ENCODE peak calls at places on chromosomes 3 and 15, in four cellular contexts. One of them, this sample, is unnamed.
A peak's percentile ranks its signal among the peaks of the same experiment; 100 is the strongest.

GRCh38 chr3:124995460-124995994 is 60.3 kb downstream of the HEG1 start:
- DNase-seq in left lung: no peak
- DNase-seq in upper lobe of right lung: no peak
- DNase-seq in nephron progenitor cell: peak; percentile 52
- DNase-seq in this sample: peak; percentile 18

GRCh38 chr3:55966566-55966965 is 479.5 kb upstream of the WNT5A start:
- DNase-seq in left lung: no peak
- DNase-seq in upper lobe of right lung: no peak
- DNase-seq in nephron progenitor cell: no peak
- DNase-seq in this sample: no peak

GRCh38 chr15:66682865-66683264 is 19.2 kb upstream of the SMAD6 start:
- DNase-seq in left lung: no peak
- DNase-seq in upper lobe of right lung: no peak
- DNase-seq in nephron progenitor cell: no peak
- DNase-seq in this sample: no peak

GRCh38 chr3:170410428-170411029 is 8.1 kb upstream of the CLDN11 start:
- DNase-seq in left lung: no peak
- DNase-seq in upper lobe of right lung: no peak
- DNase-seq in nephron progenitor cell: no peak
- DNase-seq in this sample: no peak

GRCh38 chr15:40793216-40793989 is 13.5 kb upstream of the ZFYVE19 start:
- DNase-seq in left lung: no peak
- DNase-seq in upper lobe of right lung: no peak
- DNase-seq in nephron progenitor cell: no peak
- DNase-seq in this sample: no peak

GRCh38 chr15:50241684-50242450 is 23.7 kb downstream of the HDC start:
- DNase-seq in left lung: no peak
- DNase-seq in upper lobe of right lung: no peak
- DNase-seq in nephron progenitor cell: no peak
- DNase-seq in this sample: no peak

GRCh38 chr3:194306771-194307640 is 44.1 kb downstream of the CPN2 start:
- DNase-seq in left lung: no peak
- DNase-seq in upper lobe of right lung: peak; percentile 33
- DNase-seq in nephron progenitor cell: no peak
- DNase-seq in this sample: no peak

GRCh38 chr15:101675796-101676582 is 23.8 kb upstream of the TM2D3 start:
- DNase-seq in left lung: peak; percentile 66
- DNase-seq in upper lobe of right lung: no peak
- DNase-seq in nephron progenitor cell: no peak
- DNase-seq in this sample: no peak

GRCh38 chr15:43769584-43770228 is 7.1 kb downstream of the ELL3 start:
- DNase-seq in left lung: no peak
- DNase-seq in upper lobe of right lung: peak; percentile 63
- DNase-seq in nephron progenitor cell: peak; percentile 73
- DNase-seq in this sample: peak; percentile 33

GRCh38 chr3:18290130-18290529 is 135.0 kb downstream of the SATB1 start:
- DNase-seq in left lung: no peak
- DNase-seq in upper lobe of right lung: no peak
- DNase-seq in nephron progenitor cell: no peak
- DNase-seq in this sample: no peak

GRCh38 chr15:92667291-92667904 is 11.8 kb upstream of the FAM174B start:
- DNase-seq in left lung: no peak
- DNase-seq in upper lobe of right lung: no peak
- DNase-seq in nephron progenitor cell: peak; percentile 19
- DNase-seq in this sample: no peak

GRCh38 chr3:56254835-56255234 is 213.4 kb downstream of the ERC2 start:
- DNase-seq in left lung: no peak
- DNase-seq in upper lobe of right lung: no peak
- DNase-seq in nephron progenitor cell: no peak
- DNase-seq in this sample: no peak

GRCh38 chr3:123706871-123707270 is 122.0 kb upstream of the HACD2 start:
- DNase-seq in left lung: no peak
- DNase-seq in upper lobe of right lung: peak; percentile 23
- DNase-seq in nephron progenitor cell: no peak
- DNase-seq in this sample: no peak

GRCh38 chr3:42705039-42705767 is 2.6 kb upstream of the HHATL start:
- DNase-seq in left lung: peak; percentile 43
- DNase-seq in upper lobe of right lung: peak; percentile 51
- DNase-seq in nephron progenitor cell: no peak
- DNase-seq in this sample: peak; percentile 7

GRCh38 chr3:110459021-110459420 is 612.6 kb upstream of the NECTIN3 start:
- DNase-seq in left lung: no peak
- DNase-seq in upper lobe of right lung: no peak
- DNase-seq in nephron progenitor cell: no peak
- DNase-seq in this sample: no peak

GRCh38 chr3:25532763-25533162 is 104.7 kb downstream of the RARB start:
- DNase-seq in left lung: no peak
- DNase-seq in upper lobe of right lung: no peak
- DNase-seq in nephron progenitor cell: peak; percentile 12
- DNase-seq in this sample: no peak

GRCh38 chr3:196524527-196524926 is 9.4 kb upstream of the SMCO1 start:
- DNase-seq in left lung: no peak
- DNase-seq in upper lobe of right lung: no peak
- DNase-seq in nephron progenitor cell: no peak
- DNase-seq in this sample: no peak

GRCh38 chr3:125054436-125055164 is 1.2 kb downstream of the HEG1 start:
- DNase-seq in left lung: no peak
- DNase-seq in upper lobe of right lung: no peak
- DNase-seq in nephron progenitor cell: no peak
- DNase-seq in this sample: no peak

GRCh38 chr15:20665653-20666052 is 124.1 kb upstream of the GOLGA6L6 start:
- DNase-seq in left lung: no peak
- DNase-seq in upper lobe of right lung: no peak
- DNase-seq in nephron progenitor cell: no peak
- DNase-seq in this sample: no peak

GRCh38 chr3:115615001-115615447 is 8.3 kb upstream of the GAP43 start:
- DNase-seq in left lung: no peak
- DNase-seq in upper lobe of right lung: no peak
- DNase-seq in nephron progenitor cell: no peak
- DNase-seq in this sample: no peak

GRCh38 chr15:70033529-70034140 is 64.1 kb downstream of the TLE3 start:
- DNase-seq in left lung: no peak
- DNase-seq in upper lobe of right lung: no peak
- DNase-seq in nephron progenitor cell: peak; percentile 32
- DNase-seq in this sample: no peak

GRCh38 chr15:75065851-75066509 is 42.6 kb downstream of the PPCDC start:
- DNase-seq in left lung: no peak
- DNase-seq in upper lobe of right lung: peak; percentile 10
- DNase-seq in nephron progenitor cell: no peak
- DNase-seq in this sample: no peak

GRCh38 chr3:54965746-54966145 is 37.9 kb upstream of the LRTM1 start:
- DNase-seq in left lung: no peak
- DNase-seq in upper lobe of right lung: no peak
- DNase-seq in nephron progenitor cell: no peak
- DNase-seq in this sample: no peak

GRCh38 chr3:171129827-171130226 is 103.3 kb upstream of the SLC2A2 start:
- DNase-seq in left lung: no peak
- DNase-seq in upper lobe of right lung: no peak
- DNase-seq in nephron progenitor cell: no peak
- DNase-seq in this sample: no peak

GRCh38 chr3:28745436-28745835 is 396.8 kb upstream of the AZI2 start:
- DNase-seq in left lung: no peak
- DNase-seq in upper lobe of right lung: no peak
- DNase-seq in nephron progenitor cell: no peak
- DNase-seq in this sample: no peak

GRCh38 chr3:68256635-68257034 is 602.2 kb upstream of the SUCLG2 start:
- DNase-seq in left lung: no peak
- DNase-seq in upper lobe of right lung: no peak
- DNase-seq in nephron progenitor cell: peak; percentile 12
- DNase-seq in this sample: no peak

GRCh38 chr15:91867581-91868026 is 14.1 kb downstream of the SLCO3A1 start:
- DNase-seq in left lung: peak; percentile 90
- DNase-seq in upper lobe of right lung: peak; percentile 92
- DNase-seq in nephron progenitor cell: no peak
- DNase-seq in this sample: no peak

GRCh38 chr15:68817304-68818087 is 3.2 kb downstream of the ANP32A start:
- DNase-seq in left lung: peak; percentile 89
- DNase-seq in upper lobe of right lung: peak; percentile 89
- DNase-seq in nephron progenitor cell: peak; percentile 67
- DNase-seq in this sample: peak; percentile 36

GRCh38 chr15:30827625-30828303 is 76.0 kb upstream of the FAN1 start:
- DNase-seq in left lung: no peak
- DNase-seq in upper lobe of right lung: no peak
- DNase-seq in nephron progenitor cell: no peak
- DNase-seq in this sample: no peak

GRCh38 chr15:25600751-25601150 is 161.9 kb upstream of the UBE3A start:
- DNase-seq in left lung: no peak
- DNase-seq in upper lobe of right lung: no peak
- DNase-seq in nephron progenitor cell: no peak
- DNase-seq in this sample: no peak

GRCh38 chr3:130849111-130849552 is 44.8 kb upstream of the ATP2C1 start:
- DNase-seq in left lung: no peak
- DNase-seq in upper lobe of right lung: peak; percentile 70
- DNase-seq in nephron progenitor cell: no peak
- DNase-seq in this sample: no peak

GRCh38 chr3:52522651-52523251 is 10.9 kb downstream of the NT5DC2 start:
- DNase-seq in left lung: no peak
- DNase-seq in upper lobe of right lung: peak; percentile 52
- DNase-seq in nephron progenitor cell: no peak
- DNase-seq in this sample: no peak

DNA sequence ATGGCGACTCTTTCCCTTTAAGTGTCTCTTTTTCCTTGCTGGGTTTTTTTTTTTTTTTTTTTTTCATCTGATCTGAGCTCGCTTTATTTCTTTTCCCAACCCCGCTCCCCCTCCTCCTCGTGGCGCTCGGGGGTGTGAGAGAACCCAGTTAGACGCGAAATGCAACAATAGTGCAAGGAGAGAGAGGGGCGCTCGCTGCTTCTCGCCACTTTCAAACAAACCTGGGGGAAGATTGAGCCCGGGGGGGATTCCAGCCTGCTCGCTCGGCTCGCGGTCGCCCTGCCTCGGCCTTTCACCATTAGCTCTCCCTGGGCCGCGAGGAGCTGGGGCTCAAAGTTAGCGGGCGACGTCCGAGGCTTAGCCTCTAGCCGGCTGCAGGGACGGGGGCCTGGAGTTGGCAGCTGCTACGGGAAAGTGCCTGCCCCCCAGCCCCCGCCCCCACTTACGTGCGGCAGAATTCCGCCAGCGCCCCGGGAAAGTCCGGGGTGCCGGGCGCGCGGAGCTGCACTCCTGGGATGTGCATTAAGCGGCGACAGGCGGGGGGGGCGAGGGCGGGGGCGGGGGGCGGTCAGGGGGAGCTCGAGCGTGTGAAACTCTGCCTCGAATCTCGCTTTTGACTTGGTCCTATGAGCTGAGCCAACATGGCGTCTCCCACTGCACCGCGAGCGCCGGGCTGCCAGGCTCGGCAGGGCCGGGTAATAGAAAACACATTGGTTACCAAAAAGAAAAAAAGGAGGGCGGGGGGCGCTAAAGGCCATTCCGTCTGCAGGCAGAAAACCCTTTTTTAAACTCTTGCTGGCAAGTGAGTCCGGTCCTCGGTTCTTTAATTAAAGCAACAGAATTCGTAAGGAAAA is 10.3 kb downstream of the NR2F2 start:
- DNase-seq in left lung: no peak
- DNase-seq in upper lobe of right lung: peak; percentile 79
- DNase-seq in nephron progenitor cell: peak; percentile 62
- DNase-seq in this sample: no peak
- TF ChIP-seq CTCF in left lung: no peak
- TF ChIP-seq CTCF in upper lobe of right lung: no peak
- TF ChIP-seq CTCF in nephron progenitor cell: no peak
- TF ChIP-seq CTCF in this sample: no peak

GRCh38 chr3:187066228-187066995 is 72.9 kb downstream of the RPL39L start:
- DNase-seq in left lung: no peak
- DNase-seq in upper lobe of right lung: no peak
- DNase-seq in nephron progenitor cell: peak; percentile 12
- DNase-seq in this sample: no peak
- TF ChIP-seq CTCF in left lung: no peak
- TF ChIP-seq CTCF in upper lobe of right lung: peak; percentile 22
- TF ChIP-seq CTCF in nephron progenitor cell: peak; percentile 13
- TF ChIP-seq CTCF in this sample: peak; percentile 50

DNA sequence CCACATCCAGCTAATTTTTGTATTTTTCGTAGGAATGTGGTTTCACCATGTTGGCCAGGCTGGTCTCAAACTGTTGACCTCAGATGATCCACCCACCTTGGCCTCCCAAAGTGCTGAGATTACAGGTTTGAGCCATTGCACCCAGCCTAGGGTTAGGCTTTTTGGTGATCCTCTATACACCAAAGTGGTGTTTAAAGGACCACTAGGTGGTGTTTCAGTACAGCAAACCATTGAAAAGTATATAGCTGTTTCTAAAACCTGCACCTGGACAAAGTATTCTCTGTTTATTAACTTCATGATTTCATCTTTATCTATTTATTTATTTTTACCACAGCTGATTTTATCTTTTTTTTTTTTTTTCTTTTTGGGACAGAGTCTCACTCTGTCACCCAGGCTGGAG is 68.4 kb downstream of the MINDY2 start:
- DNase-seq in left lung: no peak
- DNase-seq in upper lobe of right lung: no peak
- DNase-seq in nephron progenitor cell: no peak
- DNase-seq in this sample: no peak
- TF ChIP-seq CTCF in left lung: no peak
- TF ChIP-seq CTCF in upper lobe of right lung: peak; percentile 13
- TF ChIP-seq CTCF in nephron progenitor cell: no peak
- TF ChIP-seq CTCF in this sample: peak; percentile 46

GRCh38 chr15:63945005-63945788 is 101.1 kb downstream of the DAPK2 start:
- DNase-seq in left lung: peak; percentile 89
- DNase-seq in upper lobe of right lung: peak; percentile 86
- DNase-seq in nephron progenitor cell: peak; percentile 77
- DNase-seq in this sample: peak; percentile 54
- TF ChIP-seq CTCF in left lung: peak; percentile 93
- TF ChIP-seq CTCF in upper lobe of right lung: peak; percentile 95
- TF ChIP-seq CTCF in nephron progenitor cell: peak; percentile 94
- TF ChIP-seq CTCF in this sample: peak; percentile 90

DNA sequence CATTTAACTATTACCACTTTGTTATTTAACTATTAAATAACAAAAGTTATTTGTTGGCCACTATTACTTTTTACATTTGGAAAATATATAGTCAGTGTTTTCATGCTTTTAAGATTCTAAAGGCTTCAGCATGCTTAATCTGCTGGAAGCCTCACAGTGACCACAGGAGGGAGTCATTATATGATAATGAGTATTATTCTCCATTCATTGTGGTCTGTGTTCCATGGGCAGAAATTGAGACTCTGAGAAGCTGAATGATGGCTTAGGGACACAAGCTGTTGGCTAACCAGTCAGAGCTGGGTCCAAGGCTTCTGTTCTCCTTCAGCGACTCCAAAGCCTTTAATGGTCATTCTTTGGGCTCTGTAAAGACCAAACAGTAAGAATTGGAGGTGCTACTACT is 64.7 kb downstream of the BFSP2 start:
- DNase-seq in left lung: no peak
- DNase-seq in upper lobe of right lung: no peak
- DNase-seq in nephron progenitor cell: no peak
- DNase-seq in this sample: no peak
- TF ChIP-seq CTCF in left lung: no peak
- TF ChIP-seq CTCF in upper lobe of right lung: peak; percentile 18
- TF ChIP-seq CTCF in nephron progenitor cell: no peak
- TF ChIP-seq CTCF in this sample: peak; percentile 15

GRCh38 chr3:109442531-109442930 is 105.2 kb upstream of the DPPA4 start:
- DNase-seq in left lung: no peak
- DNase-seq in upper lobe of right lung: no peak
- DNase-seq in nephron progenitor cell: no peak
- DNase-seq in this sample: no peak

GRCh38 chr3:109440353-109440752 is 103.0 kb upstream of the DPPA4 start:
- DNase-seq in left lung: no peak
- DNase-seq in upper lobe of right lung: no peak
- DNase-seq in nephron progenitor cell: no peak
- DNase-seq in this sample: no peak

GRCh38 chr3:109445210-109445609 is 107.9 kb upstream of the DPPA4 start:
- DNase-seq in left lung: no peak
- DNase-seq in upper lobe of right lung: no peak
- DNase-seq in nephron progenitor cell: no peak
- DNase-seq in this sample: no peak
- TF ChIP-seq CTCF in left lung: no peak
- TF ChIP-seq CTCF in upper lobe of right lung: no peak
- TF ChIP-seq CTCF in nephron progenitor cell: no peak
- TF ChIP-seq CTCF in this sample: no peak